ENCODE peak calls at places on chromosomes 16 and 17, in eight cellular contexts. H, P, Q, Y, S, V, O and B are unnamed samples.

GRCh38 chr17:80751460-80752368 is 207.1 kb downstream of the RPTOR start:
- DNase-seq in H (no peak), P (peak; percentile 33), Q (no peak), Y (no peak), S (no peak), V (no peak), O (peak; percentile 77), B (no peak)

GRCh38 chr16:26118575-26118974 is 426.8 kb downstream of the HS3ST4 start:
- DNase-seq in H (no peak), P (no peak), Q (no peak), Y (no peak), S (no peak), V (no peak), O (no peak), B (no peak)

GRCh38 chr17:58779446-58779845 is 23.8 kb downstream of the PPM1E start:
- DNase-seq in H (no peak), P (no peak), Q (no peak), Y (no peak), S (no peak), V (no peak), O (no peak), B (no peak)

GRCh38 chr16:63461248-63461841 is 1425.1 kb upstream of the CDH8 start:
- DNase-seq in H (no peak), P (no peak), Q (peak; percentile 10), Y (no peak), S (peak; percentile 42), V (no peak), O (peak; percentile 62), B (no peak)

GRCh38 chr16:83771306-83771942 is 36.4 kb upstream of the HSBP1 start:
- DNase-seq in H (no peak), P (peak; percentile 14), Q (no peak), Y (peak; percentile 66), S (no peak), V (no peak), O (peak; percentile 3), B (no peak)

GRCh38 chr17:29155235-29155965 is 24.8 kb downstream of the MYO18A start:
- DNase-seq in H (no peak), P (peak; percentile 32), Q (no peak), Y (peak; percentile 65), S (peak; percentile 45), V (no peak), O (peak; percentile 58), B (no peak)

GRCh38 chr16:11361751-11362742 is 16.8 kb downstream of the RMI2 start:
- DNase-seq in H (no peak), P (no peak), Q (no peak), Y (no peak), S (no peak), V (no peak), O (no peak), B (no peak)

GRCh38 chr17:58184308-58184985 is 8.1 kb upstream of the EPX start:
- DNase-seq in H (no peak), P (no peak), Q (no peak), Y (no peak), S (no peak), V (peak; percentile 35), O (peak; percentile 70), B (no peak)

GRCh38 chr17:55731586-55732250 is 9.1 kb upstream of the TMEM100 start:
- DNase-seq in H (no peak), P (peak; percentile 61), Q (no peak), Y (no peak), S (no peak), V (no peak), O (peak; percentile 85), B (no peak)

GRCh38 chr17:10618202-10618635 is 38.9 kb downstream of the MYH3 start:
- DNase-seq in H (peak; percentile 77), P (peak; percentile 63), Q (peak; percentile 37), Y (peak; percentile 65), S (peak; percentile 73), V (peak; percentile 8), O (peak; percentile 76), B (no peak)

GRCh38 chr16:86566966-86567700 is 504 bp downstream of the FOXC2 start:
- DNase-seq in H (no peak), P (no peak), Q (peak; percentile 31), Y (no peak), S (peak; percentile 73), V (no peak), O (peak; percentile 83), B (no peak)

GRCh38 chr17:35981908-35982330 is 622 bp upstream of the CCL16 start:
- DNase-seq in H (peak; percentile 44), P (no peak), Q (no peak), Y (no peak), S (no peak), V (no peak), O (no peak), B (no peak)

GRCh38 chr16:23504076-23504452 is 6.2 kb downstream of the GGA2 start:
- DNase-seq in H (no peak), P (peak; percentile 51), Q (no peak), Y (no peak), S (no peak), V (no peak), O (peak; percentile 68), B (no peak)

GRCh38 chr16:84806256-84806889 is 13.4 kb upstream of the CRISPLD2 start:
- DNase-seq in H (no peak), P (no peak), Q (no peak), Y (peak; percentile 42), S (no peak), V (peak; percentile 44), O (peak; percentile 95), B (no peak)

GRCh38 chr16:2854700-2855309 is 3.2 kb downstream of the PRSS22 start:
- DNase-seq in H (no peak), P (no peak), Q (no peak), Y (no peak), S (no peak), V (no peak), O (no peak), B (no peak)

GRCh38 chr17:71237903-71238538 is 882.8 kb upstream of the SOX9 start:
- DNase-seq in H (no peak), P (no peak), Q (peak; percentile 32), Y (no peak), S (no peak), V (no peak), O (peak; percentile 73), B (no peak)

GRCh38 chr16:88943131-88943664 is 33.8 kb downstream of the CBFA2T3 start:
- DNase-seq in H (no peak), P (no peak), Q (no peak), Y (no peak), S (no peak), V (no peak), O (no peak), B (no peak)

GRCh38 chr16:51048544-51048943 is 102.5 kb downstream of the SALL1 start:
- DNase-seq in H (no peak), P (no peak), Q (no peak), Y (no peak), S (no peak), V (no peak), O (peak; percentile 0), B (no peak)

GRCh38 chr16:51051671-51052070 is 99.4 kb downstream of the SALL1 start:
- DNase-seq in H (no peak), P (no peak), Q (no peak), Y (no peak), S (no peak), V (no peak), O (no peak), B (no peak)

GRCh38 chr16:51049678-51050378 is 101.2 kb downstream of the SALL1 start:
- DNase-seq in H (no peak), P (no peak), Q (no peak), Y (no peak), S (no peak), V (no peak), O (no peak), B (no peak)

GRCh38 chr16:51050379-51050710 is 100.7 kb downstream of the SALL1 start:
- DNase-seq in H (no peak), P (no peak), Q (no peak), Y (no peak), S (no peak), V (no peak), O (no peak), B (no peak)

DNA sequence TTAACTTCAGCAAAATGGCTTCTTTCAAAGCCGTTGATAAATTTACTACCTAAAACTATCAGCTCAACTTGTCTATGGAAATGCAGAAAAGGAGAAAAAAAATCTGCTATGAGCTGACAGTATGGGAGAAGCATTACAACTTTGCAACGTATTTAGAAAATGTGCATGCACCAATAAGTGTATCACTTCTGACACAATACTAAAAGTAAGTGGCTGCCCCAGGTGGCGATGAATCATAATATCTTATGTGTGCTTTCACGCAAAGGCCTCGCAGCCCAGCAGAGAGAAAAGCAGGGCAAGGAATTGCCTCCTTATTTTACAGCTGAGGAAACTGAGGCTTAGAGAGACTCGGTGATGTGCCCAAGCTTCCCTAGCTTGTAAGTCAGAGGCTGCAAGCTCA is 101.8 kb downstream of the SALL1 start:
- DNase-seq in H (no peak), P (no peak), Q (no peak), Y (no peak), S (no peak), V (no peak), O (no peak), B (no peak)
- TF ChIP-seq CTCF in H (no peak), P (no peak), Q (no peak), Y (no peak), S (no peak), V (no peak), O (no peak), B (no peak)

GRCh38 chr17:34076743-34077631 is 178.1 kb upstream of the CCL2 start:
- DNase-seq in H (no peak), P (no peak), Q (no peak), Y (no peak), S (no peak), V (no peak), O (no peak), B (no peak)

GRCh38 chr17:34082404-34082803 is 172.7 kb upstream of the CCL2 start:
- DNase-seq in H (no peak), P (no peak), Q (no peak), Y (no peak), S (no peak), V (no peak), O (no peak), B (no peak)

GRCh38 chr17:34081269-34081668 is 173.8 kb upstream of the CCL2 start:
- DNase-seq in H (no peak), P (no peak), Q (no peak), Y (no peak), S (no peak), V (no peak), O (peak; percentile 4), B (no peak)
- TF ChIP-seq CTCF in H (peak; percentile 65), P (no peak), Q (peak; percentile 27), Y (no peak), S (peak; percentile 38), V (peak; percentile 37), O (peak; percentile 19), B (no peak)

GRCh38 chr16:30956601-30957455 is 726 bp upstream of the SETD1A start:
- DNase-seq in H (peak; percentile 88), P (peak; percentile 88), Q (no peak), Y (peak; percentile 81), S (peak; percentile 93), V (peak; percentile 77), O (peak; percentile 90), B (peak; percentile 77)
- TF ChIP-seq CTCF in H (peak; percentile 42), P (peak; percentile 24), Q (peak; percentile 31), Y (no peak), S (no peak), V (no peak), O (peak; percentile 41), B (no peak)

DNA sequence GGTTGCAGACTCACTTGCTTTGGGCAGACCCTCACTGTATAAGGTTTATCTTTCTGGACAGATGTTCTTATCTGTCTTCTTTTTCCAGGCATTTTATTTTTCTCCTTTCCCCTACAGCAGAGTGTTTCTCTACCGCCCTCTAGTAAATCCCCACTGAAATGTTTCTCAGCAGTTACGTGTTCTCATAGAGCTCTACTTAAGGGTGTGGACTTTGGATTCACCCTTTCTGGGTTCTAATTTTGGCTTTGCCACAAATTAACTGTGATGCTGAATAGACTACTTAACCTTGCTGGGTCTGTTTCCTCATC is 2.0 kb downstream of the ADAT1 start:
- DNase-seq in H (no peak), P (no peak), Q (no peak), Y (no peak), S (no peak), V (no peak), O (peak; percentile 71), B (no peak)
- TF ChIP-seq CTCF in H (peak; percentile 64), P (peak; percentile 7), Q (peak; percentile 74), Y (no peak), S (peak; percentile 46), V (peak; percentile 6), O (peak; percentile 66), B (no peak)